ENCODE peak calls at places on chromosome 2, in seven cellular contexts. L is HT-29; Z is NCI-H774; F is HuH-7.5; P is activated CD8-positive, alpha-beta memory T cell treated with anti-CD3 and anti-CD28 coated beads for 1 hour; C is psoas muscle; W is stimulated activated CD8-positive, alpha-beta memory T cell treated with anti-CD3 and anti-CD28 coated beads, Interleukin-12 subunit alpha, Interleukin-12 subunit beta, amount 100 ng/mL, for 1 hour. V is an unnamed sample.
A peak's percentile ranks its signal among the peaks of the same experiment; 100 is the strongest.

GRCh38 chr2:191311627-191312026 is 66.4 kb downstream of the MYO1B start:
- DNase-seq in L (peak; percentile 82), Z (no peak), F (peak; percentile 23), P (no peak), C (no peak), W (no peak), V (peak; percentile 59)

GRCh38 chr2:96531366-96531765 is 5.2 kb upstream of the ARID5A start:
- DNase-seq in L (no peak), Z (no peak), F (no peak), P (no peak), C (peak; percentile 60), W (no peak), V (no peak)

GRCh38 chr2:82538590-82538989 is 1920.5 kb downstream of the SUCLG1 start:
- DNase-seq in L (no peak), Z (no peak), F (no peak), P (no peak), C (no peak), W (no peak), V (no peak)

GRCh38 chr2:85009019-85009618 is 38.2 kb downstream of the KCMF1 start:
- DNase-seq in L (no peak), Z (no peak), F (no peak), P (no peak), C (no peak), W (no peak), V (no peak)

GRCh38 chr2:2392332-2392731 is 61.3 kb upstream of the MYT1L start:
- DNase-seq in L (no peak), Z (no peak), F (no peak), P (no peak), C (no peak), W (no peak), V (no peak)

GRCh38 chr2:25912851-25913695 is 34.8 kb upstream of the ASXL2 start:
- DNase-seq in L (no peak), Z (no peak), F (peak; percentile 26), P (no peak), C (no peak), W (no peak), V (no peak)

GRCh38 chr2:231714639-231715498 is 6.5 kb downstream of the PTMA start:
- DNase-seq in L (peak; percentile 90), Z (peak; percentile 51), F (peak; percentile 79), P (peak; percentile 75), C (peak; percentile 83), W (peak; percentile 75), V (peak; percentile 84)

GRCh38 chr2:108325756-108326155 is 37.1 kb downstream of the SULT1C2 start:
- DNase-seq in L (no peak), Z (no peak), F (no peak), P (no peak), C (no peak), W (no peak), V (no peak)

GRCh38 chr2:183033951-183034350 is 4.3 kb downstream of the NCKAP1 start:
- DNase-seq in L (no peak), Z (no peak), F (no peak), P (no peak), C (no peak), W (no peak), V (no peak)

GRCh38 chr2:73082523-73083410 is 11.3 kb upstream of the SFXN5 start:
- DNase-seq in L (no peak), Z (no peak), F (no peak), P (no peak), C (no peak), W (no peak), V (no peak)

GRCh38 chr2:124316133-124316532 is 291.0 kb downstream of the CNTNAP5 start:
- DNase-seq in L (no peak), Z (no peak), F (no peak), P (no peak), C (no peak), W (no peak), V (no peak)

GRCh38 chr2:47512581-47513083 is 109.7 kb downstream of the MSH2 start:
- DNase-seq in L (peak; percentile 67), Z (no peak), F (no peak), P (no peak), C (no peak), W (no peak), V (peak; percentile 54)

GRCh38 chr2:162282765-162283425 is 35.6 kb downstream of the IFIH1 start:
- DNase-seq in L (no peak), Z (no peak), F (no peak), P (no peak), C (no peak), W (no peak), V (no peak)

V was measured in HepG2.